ENCODE peak calls at places on chromosomes 12 and 14, in nine cellular contexts. P is left lung; R is activated CD8-positive, alpha-beta memory T cell treated with anti-CD3 and anti-CD28 coated beads for 1 hour; N is iPS-NIHi11; D is BJ; W is SW480; T is right atrium auricular region; L is SK-MEL-5; C is adrenal gland. V is an unnamed sample.

GRCh38 chr12:100987552-100988277 is 193.1 kb downstream of the ANO4 start:
- DNase-seq in D (no peak), N (peak; percentile 71), T (no peak), C (peak; percentile 26), W (peak; percentile 66), P (no peak), R (no peak), L (peak; percentile 62), V (no peak)

GRCh38 chr12:54641089-54641488 is 6.4 kb upstream of the LACRT start:
- DNase-seq in R (no peak), L (no peak), C (no peak), N (no peak), W (no peak), P (no peak), D (no peak), T (no peak), V (no peak)

GRCh38 chr12:8081228-8081920 is 700 bp upstream of the NECAP1 start:
- DNase-seq in P (no peak), W (peak; percentile 54), D (no peak), N (no peak), C (peak; percentile 64), T (no peak), L (no peak), R (no peak), V (no peak)

GRCh38 chr12:69161835-69162234 is 77.5 kb upstream of the CPSF6 start:
- DNase-seq in L (peak; percentile 37), P (no peak), W (no peak), C (no peak), N (no peak), R (no peak), D (no peak), T (peak; percentile 2), V (no peak)

GRCh38 chr12:5473076-5473475 is 41.2 kb downstream of the NTF3 start:
- DNase-seq in P (no peak), C (no peak), N (no peak), R (no peak), D (no peak), L (no peak), T (no peak), W (no peak), V (no peak)

GRCh38 chr12:115680967-115681366 is 596.5 kb downstream of the MED13L start:
- DNase-seq in L (no peak), P (no peak), D (no peak), N (no peak), R (no peak), W (no peak), T (no peak), C (no peak), V (no peak)

GRCh38 chr14:67241416-67242362 is at the start of gene PALS1:
- DNase-seq in W (peak; percentile 87), P (no peak), C (peak; percentile 71), N (peak; percentile 75), R (peak; percentile 22), D (peak; percentile 39), T (no peak), L (peak; percentile 64), V (peak; percentile 43)

GRCh38 chr14:103763730-103764488 is 48.3 kb downstream of the ZFYVE21 start:
- DNase-seq in R (no peak), N (no peak), T (no peak), P (no peak), C (no peak), D (no peak), W (no peak), L (no peak), V (no peak)

GRCh38 chr12:6551063-6551461 is 4.8 kb downstream of the IFFO1 start:
- DNase-seq in W (no peak), D (no peak), R (no peak), T (peak; percentile 82), L (no peak), N (no peak), P (peak; percentile 88), C (peak; percentile 58), V (peak; percentile 51)

GRCh38 chr12:118287728-118288127 is 85.0 kb downstream of the TAOK3 start:
- DNase-seq in N (no peak), W (no peak), L (no peak), D (no peak), C (no peak), R (no peak), P (no peak), T (no peak), V (no peak)

GRCh38 chr14:71464840-71465239 is 467.4 kb upstream of the RGS6 start:
- DNase-seq in W (no peak), L (no peak), C (no peak), P (no peak), D (no peak), T (no peak), N (no peak), R (no peak), V (no peak)

GRCh38 chr12:92139634-92140555 is 5.8 kb downstream of the BTG1 start:
- DNase-seq in C (no peak), L (no peak), T (no peak), N (no peak), W (peak; percentile 61), D (no peak), P (no peak), R (no peak), V (no peak)

GRCh38 chr14:86802726-86803125 is 1190.3 kb downstream of the GALC start:
- DNase-seq in N (no peak), T (no peak), P (no peak), W (no peak), D (no peak), C (no peak), R (no peak), L (no peak), V (no peak)

GRCh38 chr12:3214508-3215365 is 137.6 kb downstream of the TSPAN9 start:
- DNase-seq in L (no peak), D (no peak), N (peak; percentile 80), W (no peak), C (no peak), P (peak; percentile 48), T (no peak), R (no peak), V (no peak)

GRCh38 chr14:99758121-99758871 is 34.9 kb upstream of the EML1 start:
- DNase-seq in P (no peak), L (no peak), D (peak; percentile 88), T (no peak), R (no peak), C (peak; percentile 81), N (peak; percentile 69), W (peak; percentile 37), V (no peak)

GRCh38 chr12:79535751-79536150 is 155.0 kb downstream of the PAWR start:
- DNase-seq in R (no peak), P (no peak), T (no peak), N (no peak), D (no peak), C (no peak), L (no peak), W (no peak), V (no peak)

GRCh38 chr12:122395319-122395718 is 27.1 kb downstream of the CLIP1 start:
- DNase-seq in C (no peak), R (no peak), D (peak; percentile 35), P (no peak), T (no peak), W (no peak), N (no peak), L (no peak), V (no peak)

GRCh38 chr14:45426685-45427282 is 173.8 kb upstream of the MIS18BP1 start:
- DNase-seq in W (peak; percentile 71), T (no peak), D (no peak), P (no peak), C (no peak), L (peak; percentile 77), R (no peak), N (peak; percentile 62), V (no peak)

GRCh38 chr12:132806857-132807256 is 21.8 kb downstream of the GOLGA3 start:
- DNase-seq in L (no peak), R (no peak), W (no peak), D (no peak), N (no peak), C (no peak), T (no peak), P (no peak), V (no peak)

GRCh38 chr12:88493651-88494050 is 86.6 kb downstream of the KITLG start:
- DNase-seq in W (no peak), N (no peak), P (no peak), R (no peak), T (no peak), L (no peak), D (no peak), C (no peak), V (no peak)

GRCh38 chr12:52646613-52647012 is 5.4 kb downstream of the KRT2 start:
- DNase-seq in C (no peak), L (no peak), D (no peak), R (no peak), T (peak; percentile 16), P (no peak), W (no peak), N (no peak), V (no peak)

GRCh38 chr14:85301506-85301905 is 228.4 kb upstream of the FLRT2 start:
- DNase-seq in W (no peak), P (no peak), R (no peak), C (no peak), D (no peak), N (no peak), T (no peak), L (no peak), V (no peak)

GRCh38 chr12:51823875-51824565 is 24.5 kb downstream of the FIGNL2 start:
- DNase-seq in N (peak; percentile 56), T (no peak), L (peak; percentile 83), D (no peak), P (no peak), W (peak; percentile 85), C (peak; percentile 48), R (no peak), V (peak; percentile 60)

GRCh38 chr12:58171914-58172313 is 230.5 kb downstream of the ATP23 start:
- DNase-seq in C (peak; percentile 68), W (no peak), N (no peak), D (no peak), R (no peak), T (no peak), P (no peak), L (no peak), V (peak; percentile 49)

GRCh38 chr14:73208390-73208789 is 28.9 kb upstream of the PAPLN start:
- DNase-seq in N (no peak), P (no peak), T (no peak), L (no peak), D (no peak), R (no peak), W (no peak), C (no peak), V (no peak)

GRCh38 chr12:24600996-24601395 is 347.9 kb downstream of the BCAT1 start:
- DNase-seq in P (no peak), C (no peak), T (no peak), D (peak; percentile 58), W (no peak), R (no peak), N (no peak), L (no peak), V (no peak)

GRCh38 chr14:90726656-90727055 is 89.6 kb downstream of the TTC7B start:
- DNase-seq in P (no peak), L (no peak), C (peak; percentile 35), N (peak; percentile 52), T (no peak), D (peak; percentile 15), W (peak; percentile 32), R (no peak), V (peak; percentile 74)

GRCh38 chr14:35122696-35123387 is 490 bp downstream of the PRORP start:
- DNase-seq in D (no peak), C (peak; percentile 52), L (peak; percentile 28), P (no peak), T (no peak), R (no peak), N (peak; percentile 46), W (peak; percentile 47), V (no peak)

GRCh38 chr14:104215706-104216334 is 77.4 kb downstream of the KIF26A start:
- DNase-seq in D (no peak), T (no peak), L (no peak), N (no peak), C (no peak), R (no peak), P (peak; percentile 49), W (no peak), V (no peak)

V was measured in mucosa of gallbladder.